ENCODE peak calls at places on chromosome 3, in six cellular contexts. F is stomach, W is K562, N is sigmoid colon, B is transverse colon, K is heart left ventricle. Y is an unnamed sample.
A peak's percentile ranks its signal among the peaks of the same experiment; 100 is the strongest.

GRCh38 chr3:72738752-72739520 is 109.3 kb downstream of the SHQ1 start:
- DNase-seq in F (peak; percentile 50), W (peak; percentile 85), N (no peak), B (peak; percentile 67), K (peak; percentile 41), Y (no peak)

GRCh38 chr3:87435926-87436630 is 159.7 kb upstream of the POU1F1 start:
- DNase-seq in F (no peak), W (no peak), N (no peak), B (no peak), K (no peak), Y (no peak)

GRCh38 chr3:169324454-169324789 is 339.1 kb downstream of the MECOM start:
- DNase-seq in F (no peak), W (no peak), N (no peak), B (no peak), K (peak; percentile 27), Y (no peak)

GRCh38 chr3:139764936-139765335 is 87.2 kb upstream of the NMNAT3 start:
- DNase-seq in F (no peak), W (no peak), N (no peak), B (no peak), K (no peak), Y (no peak)

GRCh38 chr3:112013058-112013783 is 14.5 kb downstream of the TAGLN3 start:
- DNase-seq in F (peak; percentile 67), W (peak; percentile 27), N (peak; percentile 78), B (peak; percentile 46), K (peak; percentile 73), Y (no peak)

GRCh38 chr3:14358426-14359211 is 43.8 kb upstream of the SLC6A6 start:
- DNase-seq in F (peak; percentile 86), W (no peak), N (peak; percentile 89), B (peak; percentile 48), K (peak; percentile 82), Y (no peak)

GRCh38 chr3:197952440-197952839 is 2.5 kb downstream of the RPL35A start:
- DNase-seq in F (no peak), W (no peak), N (no peak), B (no peak), K (no peak), Y (no peak)

GRCh38 chr3:116059421-116060096 is 385.7 kb downstream of the LSAMP start:
- DNase-seq in F (no peak), W (peak; percentile 12), N (no peak), B (no peak), K (no peak), Y (no peak)

GRCh38 chr3:78857494-78858111 is 910.2 kb downstream of the ROBO1 start:
- DNase-seq in F (no peak), W (no peak), N (no peak), B (no peak), K (no peak), Y (no peak)

GRCh38 chr3:169278092-169278491 is 385.4 kb downstream of the MECOM start:
- DNase-seq in F (no peak), W (no peak), N (no peak), B (no peak), K (no peak), Y (no peak)

GRCh38 chr3:143783856-143784370 is 64.4 kb downstream of the SLC9A9 start:
- DNase-seq in F (no peak), W (no peak), N (no peak), B (no peak), K (no peak), Y (no peak)

GRCh38 chr3:27671101-27671500 is 51.0 kb downstream of the EOMES start:
- DNase-seq in F (no peak), W (no peak), N (no peak), B (no peak), K (no peak), Y (no peak)

GRCh38 chr3:65018801-65019200 is 331.0 kb upstream of the ADAMTS9 start:
- DNase-seq in F (no peak), W (no peak), N (no peak), B (no peak), K (no peak), Y (no peak)

GRCh38 chr3:51544011-51544775 is 5.7 kb downstream of the RAD54L2 start:
- DNase-seq in F (no peak), W (no peak), N (no peak), B (no peak), K (no peak), Y (no peak)

GRCh38 chr3:179175358-179175757 is 27.2 kb downstream of the PIK3CA start:
- DNase-seq in F (no peak), W (no peak), N (no peak), B (no peak), K (no peak), Y (no peak)

GRCh38 chr3:189273736-189274135 is 102.0 kb downstream of the TPRG1 start:
- DNase-seq in F (no peak), W (no peak), N (no peak), B (no peak), K (no peak), Y (no peak)

GRCh38 chr3:54146383-54147239 is 24.3 kb downstream of the CACNA2D3 start:
- DNase-seq in F (peak; percentile 67), W (peak; percentile 7), N (no peak), B (peak; percentile 41), K (peak; percentile 76), Y (no peak)

GRCh38 chr3:33099109-33099645 is 2.2 kb upstream of the GLB1 start:
- DNase-seq in F (no peak), W (no peak), N (no peak), B (no peak), K (no peak), Y (no peak)

GRCh38 chr3:88005066-88005465 is 53.7 kb downstream of the CGGBP1 start:
- DNase-seq in F (no peak), W (no peak), N (no peak), B (no peak), K (no peak), Y (no peak)

GRCh38 chr3:15601399-15602145 is at the start of the genes BTD and HACL1:
- DNase-seq in F (peak; percentile 97), W (peak; percentile 97), N (peak; percentile 99), B (peak; percentile 98), K (peak; percentile 98), Y (peak; percentile 99)

GRCh38 chr3:122322095-122323075 is 2.7 kb upstream of the CSTA start:
- DNase-seq in F (no peak), W (no peak), N (no peak), B (no peak), K (no peak), Y (no peak)

GRCh38 chr3:196903740-196904139 is 36.0 kb downstream of the SENP5 start:
- DNase-seq in F (no peak), W (no peak), N (no peak), B (no peak), K (no peak), Y (no peak)

GRCh38 chr3:67083277-67083676 is 85.2 kb downstream of the KBTBD8 start:
- DNase-seq in F (no peak), W (no peak), N (no peak), B (no peak), K (no peak), Y (no peak)

GRCh38 chr3:46293035-46293724 is 50.9 kb downstream of the CCR3 start:
- DNase-seq in F (no peak), W (no peak), N (no peak), B (no peak), K (no peak), Y (no peak)

GRCh38 chr3:193572426-193572908 is 17.8 kb upstream of the ATP13A4 start:
- DNase-seq in F (peak; percentile 62), W (peak; percentile 46), N (peak; percentile 67), B (peak; percentile 58), K (peak; percentile 46), Y (no peak)

GRCh38 chr3:101351834-101352233 is 31.5 kb upstream of the IMPG2 start:
- DNase-seq in F (no peak), W (no peak), N (no peak), B (no peak), K (no peak), Y (no peak)

GRCh38 chr3:111541911-111542483 is at the start of gene CD96:
- DNase-seq in F (peak; percentile 27), W (no peak), N (no peak), B (peak; percentile 26), K (no peak), Y (no peak)

GRCh38 chr3:81568378-81568777 is 193.1 kb downstream of the GBE1 start:
- DNase-seq in F (no peak), W (no peak), N (no peak), B (no peak), K (no peak), Y (no peak)

GRCh38 chr3:49998326-49998725 is 58.4 kb downstream of the RBM6 start:
- DNase-seq in F (no peak), W (no peak), N (no peak), B (no peak), K (no peak), Y (no peak)

GRCh38 chr3:53134631-53135232 is 4.5 kb upstream of the RFT1 start:
- DNase-seq in F (peak; percentile 94), W (peak; percentile 48), N (peak; percentile 76), B (peak; percentile 89), K (peak; percentile 77), Y (no peak)

GRCh38 chr3:17489139-17489538 is 253.3 kb downstream of the TBC1D5 start:
- DNase-seq in F (no peak), W (no peak), N (no peak), B (no peak), K (no peak), Y (no peak)

GRCh38 chr3:127078626-127079025 is 95.7 kb downstream of the PLXNA1 start:
- DNase-seq in F (no peak), W (no peak), N (peak; percentile 28), B (no peak), K (no peak), Y (no peak)

GRCh38 chr3:8887435-8888295 is 75.6 kb downstream of the RAD18 start:
- DNase-seq in F (no peak), W (no peak), N (no peak), B (no peak), K (no peak), Y (no peak)
- TF ChIP-seq CTCF in F (no peak), W (no peak), N (no peak), B (no peak), K (no peak), Y (no peak)

GRCh38 chr3:109356442-109357155 is 19.3 kb upstream of the DPPA4 start:
- DNase-seq in F (no peak), W (no peak), N (no peak), B (no peak), K (no peak), Y (no peak)
- TF ChIP-seq POLR2A in F (no peak), W (no peak), N (no peak), B (no peak), K (no peak), Y (no peak)

GRCh38 chr3:118811333-118811732 is 223.3 kb downstream of the IGSF11 start:
- DNase-seq in F (no peak), W (no peak), N (no peak), B (no peak), K (no peak), Y (no peak)
- H3K27me3 ChIP-seq in F (no peaks in the 10 kb centered on the region), W (no peaks in the 10 kb centered on the region), N (no peaks in the 10 kb centered on the region), B (no peaks in the 10 kb centered on the region), K (no peaks in the 10 kb centered on the region), Y (no peaks in the 10 kb centered on the region)

DNA sequence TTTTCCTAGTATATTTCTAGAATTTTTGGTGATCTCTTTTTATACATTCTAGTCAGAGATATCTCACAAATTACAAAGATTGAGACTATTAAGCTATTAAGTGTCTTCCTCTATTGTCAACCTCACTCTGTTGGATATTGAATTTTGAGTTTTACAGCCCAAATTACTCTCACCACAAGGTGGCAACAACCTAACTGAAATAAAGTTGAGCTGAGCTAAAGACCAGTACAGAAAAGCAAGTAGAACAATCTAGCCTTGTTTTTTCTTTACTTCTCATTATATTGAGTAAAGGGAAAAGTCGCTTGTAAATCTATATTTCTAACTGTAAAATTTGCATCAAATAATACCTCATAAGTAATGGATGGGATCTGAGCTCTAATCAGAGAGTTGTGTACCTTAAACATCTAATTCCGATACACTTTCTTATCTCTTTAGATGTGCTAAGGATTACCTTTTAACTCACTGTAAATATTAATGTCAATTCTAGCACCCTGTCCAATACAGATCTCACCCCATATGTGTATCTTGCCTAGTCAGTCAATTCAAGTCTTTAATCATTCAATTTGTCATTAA is 13.6 kb upstream of the COMMD2 start:
- DNase-seq in F (no peak), W (no peak), N (no peak), B (no peak), K (no peak), Y (no peak)
- TF ChIP-seq CTCF in F (no peak), W (peak; percentile 24), N (peak; percentile 15), B (peak; percentile 33), K (no peak), Y (peak; percentile 9)

Y was measured in vagina.